ENCODE peak calls at places on chromosome 9, in nine cellular contexts. V is heart left ventricle, B is upper lobe of left lung, O is A549, Y is HCT116, W is esophagus muscularis mucosa, I is sigmoid colon, D is body of pancreas, P is IMR-90. T is an unnamed sample.

GRCh38 chr9:109767404-109767803 is 12.6 kb upstream of the PALM2AKAP2 start:
- DNase-seq in V (no peak), B (no peak), O (no peak), Y (no peak), W (no peak), I (no peak), D (no peak), P (no peak), T (no peak)

GRCh38 chr9:86352440-86353106 is 1.6 kb downstream of the TUT7 start:
- DNase-seq in V (no peak), B (no peak), O (no peak), Y (no peak), W (no peak), I (no peak), D (no peak), P (no peak), T (no peak)

GRCh38 chr9:137080260-137081122 is 3.2 kb downstream of the UAP1L1 start:
- DNase-seq in V (no peak), B (no peak), O (no peak), Y (no peak), W (no peak), I (no peak), D (no peak), P (no peak), T (no peak)

GRCh38 chr9:38205279-38205678 is 136.3 kb upstream of the SHB start:
- DNase-seq in V (no peak), B (no peak), O (no peak), Y (no peak), W (no peak), I (no peak), D (no peak), P (no peak), T (no peak)

GRCh38 chr9:108053555-108054061 is 564.0 kb upstream of the KLF4 start:
- DNase-seq in V (peak; percentile 72), B (no peak), O (no peak), Y (no peak), W (no peak), I (peak; percentile 92), D (peak; percentile 68), P (peak; percentile 80), T (no peak)

GRCh38 chr9:124306098-124306735 is 48.5 kb downstream of the NEK6 start:
- DNase-seq in V (no peak), B (no peak), O (peak; percentile 82), Y (peak; percentile 54), W (no peak), I (no peak), D (no peak), P (peak; percentile 96), T (no peak)

GRCh38 chr9:12878342-12878978 is 103.6 kb downstream of the LURAP1L start:
- DNase-seq in V (no peak), B (no peak), O (no peak), Y (no peak), W (no peak), I (no peak), D (no peak), P (peak; percentile 47), T (no peak)

GRCh38 chr9:83423815-83424707 is 114.1 kb downstream of the FRMD3 start:
- DNase-seq in V (no peak), B (no peak), O (no peak), Y (no peak), W (no peak), I (no peak), D (no peak), P (no peak), T (no peak)

GRCh38 chr9:893843-894420 is 52.4 kb downstream of the DMRT1 start:
- DNase-seq in V (peak; percentile 42), B (no peak), O (peak; percentile 58), Y (peak; percentile 46), W (no peak), I (no peak), D (peak; percentile 75), P (peak; percentile 49), T (no peak)

GRCh38 chr9:136142859-136143214 is 24.2 kb upstream of the TMEM250 start:
- DNase-seq in V (peak; percentile 24), B (no peak), O (no peak), Y (no peak), W (no peak), I (no peak), D (no peak), P (no peak), T (no peak)

DNA sequence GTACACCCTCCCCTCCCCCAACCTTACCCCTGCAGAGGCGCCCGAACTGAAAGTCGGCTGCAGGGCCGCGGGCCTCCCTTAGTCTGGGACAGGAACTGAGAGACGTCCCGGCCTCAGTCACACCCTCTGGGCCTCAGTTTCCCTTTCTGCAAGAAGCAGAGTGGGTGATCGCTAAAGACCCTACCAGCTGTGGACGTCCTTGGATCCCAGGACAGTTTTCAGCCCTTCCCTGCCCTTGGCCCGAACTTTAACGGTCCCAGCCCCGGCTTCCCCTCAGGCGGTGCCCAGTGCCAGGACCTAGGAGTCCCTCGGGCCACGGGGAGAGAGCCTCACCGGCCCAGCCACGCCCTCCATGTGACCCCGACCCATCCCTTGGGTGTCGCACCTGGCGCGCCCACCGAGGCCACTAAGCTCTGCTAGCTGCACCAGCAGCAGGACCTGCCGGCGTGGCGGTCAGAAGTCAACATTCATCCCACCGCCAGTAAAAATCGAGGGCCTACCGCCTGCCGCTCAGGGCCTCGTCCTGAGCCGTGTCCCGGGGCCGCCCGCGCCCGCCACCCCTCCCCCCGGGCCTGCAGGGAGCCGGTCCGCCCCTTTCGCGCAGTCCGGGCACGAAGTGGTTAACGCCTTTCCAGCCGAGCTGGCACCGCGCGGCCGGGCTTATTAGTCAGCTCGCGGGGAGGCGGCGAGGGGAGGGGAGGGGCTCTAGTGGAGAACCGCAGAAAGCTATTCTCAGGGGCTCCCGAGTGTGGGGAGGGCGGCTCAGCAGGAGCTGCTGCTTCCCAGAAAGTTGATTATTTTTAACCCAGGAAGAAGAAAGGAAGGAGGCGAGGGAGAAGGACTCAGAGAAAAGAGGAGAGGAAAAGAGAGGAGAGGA is 124.5 kb downstream of the C9orf50 start:
- DNase-seq in V (peak; percentile 98), B (peak; percentile 96), O (peak; percentile 86), Y (peak; percentile 72), W (peak; percentile 99), I (peak; percentile 99), D (peak; percentile 97), P (peak; percentile 91), T (no peak)
- TF ChIP-seq POLR2A in V (peak; percentile 86), B (no peak), O (peak; percentile 34), Y (no peak), W (peak; percentile 82), I (peak; percentile 85), D (no peak), P (peak; percentile 94), T (no peak)

DNA sequence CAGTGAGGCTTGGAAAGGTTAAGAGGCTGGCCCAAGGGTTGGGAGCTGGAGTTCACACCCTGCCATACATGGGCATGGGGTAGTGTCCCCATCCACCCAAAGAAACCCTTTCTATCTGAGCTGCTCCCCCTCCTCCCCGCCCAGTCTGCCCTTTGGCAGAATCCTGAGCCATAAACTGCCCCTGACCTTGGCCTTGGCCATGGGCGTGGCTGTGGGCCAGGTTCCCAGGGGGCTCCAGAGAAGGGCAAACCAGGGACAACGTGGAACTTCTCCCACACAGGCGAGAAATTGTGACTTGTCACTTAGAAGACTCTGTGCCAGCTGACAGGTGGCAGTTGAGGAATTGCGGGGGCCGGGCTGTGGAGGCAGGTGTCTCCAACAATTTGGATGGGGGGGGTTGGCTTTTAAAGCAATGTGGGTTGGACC is 4.8 kb downstream of the FAM78A start:
- DNase-seq in V (no peak), B (peak; percentile 36), O (no peak), Y (no peak), W (no peak), I (no peak), D (no peak), P (no peak), T (no peak)
- H3K4me3 ChIP-seq in V (no peak overlapping the region), B (no peak overlapping the region), O (no peak overlapping the region), Y (no peak overlapping the region), W (no peak overlapping the region), I (no peak overlapping the region), D (no peak overlapping the region), P (no peak overlapping the region), T (no peak overlapping the region)

GRCh38 chr9:135103931-135104639 is 16.6 kb downstream of the OLFM1 start:
- DNase-seq in V (no peak), B (no peak), O (no peak), Y (no peak), W (no peak), I (no peak), D (no peak), P (no peak), T (no peak)
- H3K27ac ChIP-seq in V (no peak overlapping the region), B (no peak overlapping the region), O (no peak overlapping the region), Y (no peak overlapping the region), W (no peak overlapping the region), I (no peak overlapping the region), D (no peak overlapping the region), P (no peak overlapping the region), T (no peak overlapping the region)

GRCh38 chr9:88390371-88390990 is 2.2 kb downstream of the SPIN1 start:
- DNase-seq in V (no peak), B (no peak), O (no peak), Y (no peak), W (no peak), I (no peak), D (no peak), P (peak; percentile 54), T (no peak)

GRCh38 chr9:88387733-88388202 is 476 bp upstream of the SPIN1 start:
- DNase-seq in V (peak; percentile 63), B (peak; percentile 91), O (peak; percentile 43), Y (peak; percentile 55), W (peak; percentile 92), I (peak; percentile 79), D (peak; percentile 60), P (peak; percentile 52), T (no peak)

GRCh38 chr9:88387035-88387732 is 1.1 kb upstream of the SPIN1 start:
- DNase-seq in V (peak; percentile 37), B (peak; percentile 49), O (peak; percentile 52), Y (peak; percentile 23), W (no peak), I (peak; percentile 69), D (peak; percentile 63), P (peak; percentile 55), T (no peak)

GRCh38 chr9:88388203-88388885 is at the start of gene SPIN1:
- DNase-seq in V (peak; percentile 84), B (peak; percentile 98), O (peak; percentile 77), Y (peak; percentile 35), W (peak; percentile 92), I (peak; percentile 88), D (peak; percentile 84), P (peak; percentile 62), T (no peak)

DNA sequence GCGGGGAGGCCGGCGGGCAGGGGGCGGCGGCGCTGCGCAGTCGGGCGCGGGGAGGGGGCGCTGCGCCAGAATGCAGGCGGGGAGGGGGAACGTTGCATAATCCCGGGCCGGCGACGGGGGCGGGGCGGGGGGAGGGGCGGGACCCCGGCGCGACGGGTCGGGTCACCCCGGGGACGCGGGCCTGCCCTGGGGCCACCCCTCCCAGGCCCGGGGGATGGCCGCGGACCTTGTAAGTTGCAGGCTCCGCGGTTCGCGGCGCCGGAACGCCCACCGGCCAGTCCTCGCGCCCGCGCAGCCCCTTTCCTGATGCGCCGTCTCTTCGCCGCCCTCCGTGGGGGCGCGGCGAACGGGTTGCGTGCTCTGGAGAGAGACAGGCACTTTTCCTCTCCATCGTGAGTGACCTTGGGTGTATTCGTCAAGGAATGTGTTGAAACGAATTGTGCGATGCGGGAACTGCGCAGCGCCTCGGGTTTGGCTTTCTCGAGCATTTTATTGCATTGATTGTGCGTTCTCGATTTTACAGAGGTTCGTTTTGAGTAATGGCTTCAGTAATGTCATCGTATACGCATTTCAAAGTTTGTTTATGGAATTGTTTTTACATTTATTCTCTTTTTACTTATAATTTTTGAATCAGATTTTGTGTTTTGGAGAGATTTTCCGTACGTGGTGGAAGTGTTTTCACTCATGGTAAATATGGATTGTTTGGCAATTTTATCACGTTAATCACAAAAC is 808 bp downstream of the SPIN1 start:
- DNase-seq in V (peak; percentile 65), B (peak; percentile 92), O (peak; percentile 61), Y (peak; percentile 15), W (no peak), I (peak; percentile 81), D (peak; percentile 57), P (peak; percentile 76), T (no peak)
- TF ChIP-seq POLR2A in V (peak; percentile 23), B (no peak), O (no peak), Y (no peak), W (no peak), I (no peak), D (peak; percentile 27), P (no peak), T (no peak)

T was measured in esophagus squamous epithelium.